ENCODE peak calls at places on chromosomes 7 and 10, in six cellular contexts. Q is IMR-90, O is neuronal stem cell, R is mesendoderm, X is H1, A is trophoblast cell. K is an unnamed sample.

GRCh38 chr10:46525177-46525823 is 31.2 kb downstream of the GPRIN2 start:
- DNase-seq in Q (peak; percentile 89), O (no peak), R (peak; percentile 65), X (no peak), A (peak; percentile 64), K (peak; percentile 83)

GRCh38 chr7:84479059-84479458 is 284.5 kb upstream of the SEMA3A start:
- DNase-seq in Q (no peak), O (no peak), R (peak; percentile 16), X (no peak), A (no peak), K (no peak)

GRCh38 chr10:72238392-72239175 is 22.5 kb upstream of the ASCC1 start:
- DNase-seq in Q (no peak), O (no peak), R (no peak), X (no peak), A (no peak), K (no peak)

GRCh38 chr7:149239345-149240143 is at the start of gene ZNF212:
- DNase-seq in Q (peak; percentile 83), O (peak; percentile 86), R (peak; percentile 95), X (peak; percentile 64), A (peak; percentile 99), K (peak; percentile 89)

GRCh38 chr7:55641811-55642210 is 69.5 kb upstream of the VOPP1 start:
- DNase-seq in Q (no peak), O (no peak), R (no peak), X (no peak), A (peak; percentile 73), K (no peak)

GRCh38 chr7:25726682-25727357 is 425.2 kb upstream of the NFE2L3 start:
- DNase-seq in Q (no peak), O (no peak), R (peak; percentile 31), X (no peak), A (no peak), K (no peak)

GRCh38 chr10:79182763-79183467 is 114.1 kb downstream of the ZMIZ1 start:
- DNase-seq in Q (no peak), O (no peak), R (no peak), X (no peak), A (no peak), K (peak; percentile 66)

GRCh38 chr10:58177362-58177947 is 90.2 kb downstream of the IPMK start:
- DNase-seq in Q (peak; percentile 47), O (no peak), R (peak; percentile 31), X (no peak), A (peak; percentile 67), K (peak; percentile 40)

GRCh38 chr7:140230862-140231778 is 54.3 kb upstream of the KDM7A start:
- DNase-seq in Q (peak; percentile 39), O (peak; percentile 50), R (peak; percentile 92), X (peak; percentile 71), A (peak; percentile 37), K (peak; percentile 50)

GRCh38 chr10:29619273-29619672 is 15.5 kb downstream of the SVIL start:
- DNase-seq in Q (peak; percentile 83), O (no peak), R (peak; percentile 20), X (no peak), A (no peak), K (peak; percentile 95)

GRCh38 chr7:86950360-86950759 is 109.1 kb downstream of the ELAPOR2 start:
- DNase-seq in Q (no peak), O (no peak), R (no peak), X (no peak), A (no peak), K (no peak)

GRCh38 chr7:81299272-81299671 is 380.4 kb upstream of the SEMA3C start:
- DNase-seq in Q (peak; percentile 96), O (no peak), R (no peak), X (no peak), A (peak; percentile 13), K (peak; percentile 98)

GRCh38 chr7:35386816-35387429 is 133.0 kb upstream of the TBX20 start:
- DNase-seq in Q (no peak), O (no peak), R (no peak), X (no peak), A (no peak), K (no peak)

GRCh38 chr10:99234739-99235468 is 748 bp downstream of the HPSE2 start:
- DNase-seq in Q (peak; percentile 0), O (peak; percentile 72), R (peak; percentile 30), X (no peak), A (peak; percentile 64), K (peak; percentile 78)

GRCh38 chr7:127996253-127997071 is 34.8 kb downstream of the LRRC4 start:
- DNase-seq in Q (no peak), O (no peak), R (no peak), X (no peak), A (no peak), K (peak; percentile 31)

GRCh38 chr10:60948871-60949270 is 4.9 kb upstream of the RHOBTB1 start:
- DNase-seq in Q (peak; percentile 8), O (no peak), R (no peak), X (no peak), A (no peak), K (no peak)

GRCh38 chr7:118082506-118082905 is 101.5 kb upstream of the LSM8 start:
- DNase-seq in Q (no peak), O (no peak), R (no peak), X (no peak), A (no peak), K (no peak)

GRCh38 chr10:12438914-12439692 is 89.8 kb downstream of the CAMK1D start:
- DNase-seq in Q (no peak), O (no peak), R (no peak), X (no peak), A (no peak), K (no peak)

GRCh38 chr10:119211625-119212441 is 4.5 kb downstream of the GRK5 start:
- DNase-seq in Q (no peak), O (no peak), R (peak; percentile 57), X (no peak), A (peak; percentile 45), K (peak; percentile 62)

GRCh38 chr7:17301491-17302101 is 3.1 kb downstream of the AHR start:
- DNase-seq in Q (peak; percentile 43), O (no peak), R (no peak), X (no peak), A (peak; percentile 76), K (peak; percentile 68)

GRCh38 chr7:118304100-118304499 is 79.6 kb downstream of the ANKRD7 start:
- DNase-seq in Q (no peak), O (no peak), R (peak; percentile 6), X (no peak), A (no peak), K (no peak)

GRCh38 chr10:109892885-109893284 is 30.4 kb downstream of the XPNPEP1 start:
- DNase-seq in Q (no peak), O (peak; percentile 36), R (no peak), X (no peak), A (no peak), K (no peak)

GRCh38 chr7:155706376-155706775 is 61.9 kb downstream of the RBM33 start:
- DNase-seq in Q (no peak), O (no peak), R (no peak), X (no peak), A (no peak), K (no peak)

GRCh38 chr7:155702616-155703015 is 58.2 kb downstream of the RBM33 start:
- DNase-seq in Q (peak; percentile 39), O (no peak), R (no peak), X (no peak), A (no peak), K (no peak)

GRCh38 chr7:155701972-155702544 is 57.6 kb downstream of the RBM33 start:
- DNase-seq in Q (no peak), O (no peak), R (no peak), X (no peak), A (no peak), K (no peak)

GRCh38 chr7:155709453-155709852 is 65.0 kb downstream of the RBM33 start:
- DNase-seq in Q (no peak), O (no peak), R (no peak), X (no peak), A (no peak), K (no peak)

DNA sequence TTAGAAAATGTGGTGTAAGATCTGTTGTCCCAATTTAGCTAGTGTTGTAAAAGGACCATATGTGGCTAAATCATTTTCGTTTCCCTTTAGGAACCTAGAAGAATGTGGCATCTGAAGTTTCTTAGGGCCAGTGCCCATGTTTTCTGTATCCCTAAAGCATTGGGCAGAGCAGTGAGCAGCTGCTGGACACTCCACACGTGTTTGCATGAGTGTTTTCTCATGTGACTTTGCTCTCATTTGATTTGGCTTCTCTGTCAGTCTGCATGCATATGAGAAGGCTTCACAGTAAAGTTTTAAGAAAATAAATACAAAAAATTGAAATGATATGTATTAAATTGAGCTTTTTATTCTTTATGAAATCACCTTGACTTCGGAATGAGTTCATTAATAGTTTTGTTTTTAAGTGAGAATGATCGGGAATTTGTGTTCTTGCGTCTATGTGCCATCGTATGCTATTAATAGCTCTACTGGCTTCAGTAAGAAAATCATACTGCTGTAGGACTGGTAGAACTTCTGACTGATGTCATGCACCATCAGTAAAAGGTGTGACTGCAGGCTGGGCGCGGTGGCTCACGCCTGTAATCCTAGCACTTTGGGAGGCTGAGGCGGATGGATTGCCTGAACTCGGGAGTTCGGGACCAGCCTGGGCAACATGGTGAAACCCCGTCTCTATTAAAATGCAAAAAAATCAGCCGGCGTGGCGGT is 61.3 kb downstream of the RBM33 start:
- DNase-seq in Q (no peak), O (no peak), R (no peak), X (no peak), A (no peak), K (no peak)
- H3K4me3 ChIP-seq in Q (no peak overlapping the region), O (no peak overlapping the region), R (no peak overlapping the region), X (no peak overlapping the region), A (no peak overlapping the region), K (no peak overlapping the region)

GRCh38 chr10:85557077-85557476 is 809.5 kb downstream of the GRID1 start:
- DNase-seq in Q (no peak), O (no peak), R (no peak), X (no peak), A (peak; percentile 96), K (peak; percentile 92)

GRCh38 chr10:85557706-85558105 is 808.9 kb downstream of the GRID1 start:
- DNase-seq in Q (no peak), O (no peak), R (no peak), X (no peak), A (peak; percentile 86), K (no peak)

GRCh38 chr10:85558533-85558932 is 808.1 kb downstream of the GRID1 start:
- DNase-seq in Q (no peak), O (no peak), R (no peak), X (no peak), A (peak; percentile 79), K (peak; percentile 71)
- H2AK5ac ChIP-seq in Q (no peak overlapping the region), O (no peak overlapping the region), R (no peak overlapping the region), X (no peak overlapping the region), A (no peak overlapping the region), K (no peak overlapping the region)

GRCh38 chr7:150739045-150739432 is 1.8 kb downstream of the GIMAP5 start:
- DNase-seq in Q (no peak), O (no peak), R (no peak), X (no peak), A (no peak), K (no peak)
- H3K4me3 ChIP-seq in Q (no peak overlapping the region), O (no peak overlapping the region), R (no peak overlapping the region), X (no peak overlapping the region), A (no peak overlapping the region), K (no peak overlapping the region)

DNA sequence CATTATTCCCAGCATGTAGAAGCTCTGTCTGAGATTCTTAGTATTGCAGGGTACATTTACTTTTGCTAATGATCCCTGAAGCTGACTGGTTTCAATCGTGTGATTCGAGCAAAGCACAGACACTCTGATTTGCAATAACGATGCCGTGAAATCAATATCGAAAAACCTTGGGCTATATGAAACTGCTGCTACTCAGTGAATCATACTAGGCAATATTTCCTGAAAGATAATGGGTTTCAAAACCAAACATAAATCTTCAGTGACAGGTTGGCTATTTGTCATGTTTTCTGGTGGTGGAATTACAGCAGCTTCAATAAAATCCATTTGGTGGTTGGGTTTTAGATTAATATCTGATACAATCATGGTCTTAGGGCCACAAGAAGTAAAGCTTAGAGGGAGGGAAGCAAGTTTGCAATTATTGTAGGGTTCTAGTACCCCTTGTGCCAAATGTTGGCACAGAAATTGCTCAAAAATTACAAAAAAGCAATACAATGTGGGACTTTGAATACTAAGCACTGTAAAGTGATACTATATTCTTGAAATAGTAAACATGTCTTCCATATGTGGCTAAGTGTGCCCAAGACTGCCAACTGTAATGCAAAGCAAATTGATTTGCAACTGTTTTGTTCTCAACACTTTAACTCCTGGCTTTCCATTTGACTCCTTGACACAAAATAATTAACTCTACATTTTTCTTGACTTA is 112.4 kb upstream of the JAZF1 start:
- DNase-seq in Q (no peak), O (no peak), R (no peak), X (no peak), A (no peak), K (no peak)
- H2AK5ac ChIP-seq in Q (no peak overlapping the region), O (no peak overlapping the region), R (no peak overlapping the region), X (peak overlapping the region; percentile 98), A (no peak overlapping the region), K (no peak overlapping the region)